ENCODE peak calls at places on chromosomes 16 and 17, in seven cellular contexts. X is breast epithelium; I is tibial artery; H is A673; C is CD8-positive, alpha-beta T cell; K is CD4-positive, CD25-positive, alpha-beta regulatory T cell; F is IMR-90. E is an unnamed sample. For H3K27me3, the result is how much of the 10 kb centered on the place peaks cover.

GRCh38 chr16:84836234-84836647 is 16.5 kb downstream of the CRISPLD2 start:
- DNase-seq in X (peak), K (no peak), H (peak), F (peak), I (peak), C (no peak), E (peak)

GRCh38 chr16:35252356-35252936 is 1793.0 kb downstream of the TP53TG3F start:
- DNase-seq in X (no peak), H (no peak), I (no peak), C (no peak), F (peak), K (no peak), E (no peak)

GRCh38 chr17:79612468-79613194 is 1.8 kb upstream of the RBFOX3 start:
- DNase-seq in C (no peak), H (peak), X (no peak), I (no peak), K (no peak), F (peak), E (no peak)

GRCh38 chr17:9802701-9803100 is 11.3 kb upstream of the DHRS7C start:
- DNase-seq in X (no peak), H (no peak), F (no peak), K (no peak), I (no peak), C (no peak), E (no peak)

GRCh38 chr17:21573961-21574610 is 118.2 kb upstream of the KCNJ18 start:
- DNase-seq in H (peak), K (peak), I (peak), C (peak), X (no peak), F (peak), E (peak)

GRCh38 chr17:38352245-38353083 is 820 bp downstream of the SOCS7 start:
- DNase-seq in H (no peak), K (no peak), F (no peak), C (no peak), X (no peak), I (peak), E (peak)

GRCh38 chr16:52283581-52284375 is 263.2 kb downstream of the TOX3 start:
- DNase-seq in F (no peak), I (no peak), K (no peak), H (no peak), X (no peak), C (no peak), E (no peak)

GRCh38 chr17:19365499-19365817 is 2.9 kb upstream of the B9D1 start:
- DNase-seq in F (no peak), C (no peak), H (no peak), I (no peak), K (no peak), X (no peak), E (no peak)

GRCh38 chr16:5444181-5444580 is 346.6 kb upstream of the EEF2KMT start:
- DNase-seq in X (no peak), C (no peak), I (no peak), H (no peak), K (no peak), F (no peak), E (no peak)

GRCh38 chr17:70808596-70808995 is 639.3 kb downstream of the KCNJ2 start:
- DNase-seq in C (no peak), H (peak), F (no peak), I (no peak), X (no peak), K (no peak), E (no peak)

GRCh38 chr16:61295311-61295710 is 740.9 kb downstream of the CDH8 start:
- DNase-seq in K (no peak), I (no peak), F (no peak), C (no peak), X (no peak), H (no peak), E (no peak)

GRCh38 chr17:17900615-17901520 is 64.1 kb upstream of the SREBF1 start:
- DNase-seq in H (peak), F (peak), C (no peak), K (no peak), X (peak), I (peak), E (peak)

GRCh38 chr17:36661688-36662087 is 60.3 kb downstream of the MRM1 start:
- DNase-seq in F (no peak), K (no peak), I (no peak), C (no peak), X (no peak), H (no peak), E (no peak)

GRCh38 chr17:64480951-64481350 is 15.9 kb downstream of the POLG2 start:
- DNase-seq in X (no peak), I (no peak), C (no peak), H (no peak), F (no peak), K (no peak), E (no peak)

GRCh38 chr16:81799138-81799504 is 20.0 kb downstream of the PLCG2 start:
- DNase-seq in C (no peak), K (no peak), F (no peak), I (no peak), H (no peak), X (no peak), E (no peak)

GRCh38 chr17:40419559-40420331 is 2.0 kb upstream of the TOP2A start:
- DNase-seq in F (no peak), X (no peak), I (no peak), K (no peak), H (no peak), C (no peak), E (no peak)

GRCh38 chr16:79658301-79659001 is 57.9 kb upstream of the MAF start:
- DNase-seq in I (no peak), C (no peak), X (peak), H (no peak), K (no peak), F (peak), E (no peak)

GRCh38 chr16:88938933-88939813 is 37.8 kb downstream of the CBFA2T3 start:
- DNase-seq in K (no peak), F (no peak), C (no peak), H (no peak), I (no peak), X (no peak), E (no peak)

GRCh38 chr16:30882429-30883310 is 11.2 kb downstream of the BCL7C start:
- DNase-seq in H (no peak), K (no peak), I (no peak), C (no peak), F (no peak), X (no peak), E (no peak)

GRCh38 chr16:83802135-83802534 is 5.6 kb upstream of the HSBP1 start:
- DNase-seq in C (no peak), X (no peak), I (no peak), F (peak), K (no peak), H (peak), E (no peak)

GRCh38 chr17:64174686-64175456 is 44.9 kb upstream of the ERN1 start:
- DNase-seq in X (no peak), C (no peak), I (peak), F (peak), H (no peak), K (no peak), E (peak)

GRCh38 chr16:50548659-50549560 is 714 bp downstream of the NKD1 start:
- DNase-seq in F (no peak), K (no peak), H (peak), I (no peak), X (no peak), C (peak), E (peak)

GRCh38 chr16:30114411-30114810 is 1.1 kb upstream of the GDPD3 start:
- DNase-seq in X (no peak), I (no peak), F (no peak), K (no peak), C (no peak), H (no peak), E (no peak)

GRCh38 chr16:11757671-11758545 is 15.3 kb upstream of the TXNDC11 start:
- DNase-seq in I (no peak), K (no peak), H (no peak), F (peak), C (no peak), X (no peak), E (no peak)

GRCh38 chr17:57481901-57482300 is 225.6 kb downstream of the MSI2 start:
- DNase-seq in K (no peak), H (peak), X (no peak), C (no peak), F (peak), I (no peak), E (no peak)

GRCh38 chr16:57306676-57307341 is 22.3 kb upstream of the PLLP start:
- DNase-seq in F (no peak), H (no peak), I (peak), X (no peak), C (no peak), K (no peak), E (no peak)

GRCh38 chr17:7315570-7316243 is 547 bp upstream of the GPS2 start:
- DNase-seq in X (peak), I (no peak), K (no peak), H (no peak), F (no peak), C (no peak), E (no peak)

GRCh38 chr17:42180411-42180921 is 476 bp downstream of the KCNH4 start:
- DNase-seq in H (no peak), F (no peak), X (no peak), K (no peak), C (no peak), I (no peak), E (no peak)

GRCh38 chr17:82334622-82335394 is 1.2 kb upstream of the SECTM1 start:
- DNase-seq in I (no peak), C (no peak), H (no peak), K (no peak), X (no peak), F (peak), E (peak)

GRCh38 chr17:7219434-7219811 is 213 bp downstream of the DLG4 start:
- DNase-seq in I (no peak), F (no peak), H (no peak), C (no peak), K (no peak), X (no peak), E (no peak)

GRCh38 chr16:51657844-51658243 is 506.8 kb upstream of the SALL1 start:
- DNase-seq in I (no peak), K (no peak), F (no peak), H (no peak), C (no peak), X (no peak), E (no peak)

GRCh38 chr16:87006789-87007745 is 310.1 kb downstream of the C16orf95 start:
- DNase-seq in X (no peak), F (peak), K (no peak), C (no peak), H (no peak), I (peak), E (no peak)

GRCh38 chr17:72566671-72567484 is 446.1 kb downstream of the SOX9 start:
- DNase-seq in X (no peak), C (no peak), F (no peak), K (no peak), I (no peak), H (no peak), E (no peak)

GRCh38 chr16:2308089-2308962 is 32.2 kb downstream of the ABCA3 start:
- DNase-seq in K (no peak), H (no peak), F (no peak), I (no peak), X (no peak), C (no peak), E (peak)
- H3K27me3 ChIP-seq in K (under half), H (under half), F (under half), I (under half), X (under half), C (under half), E (under half)

GRCh38 chr16:20363191-20363590 is 10.7 kb upstream of the UMOD start:
- DNase-seq in F (no peak), K (no peak), C (no peak), H (no peak), I (no peak), X (no peak), E (no peak)

GRCh38 chr16:20355114-20355782 is 2.7 kb upstream of the UMOD start:
- DNase-seq in K (no peak), X (no peak), I (no peak), F (no peak), H (no peak), C (no peak), E (no peak)

GRCh38 chr16:20364051-20364450 is 11.5 kb upstream of the UMOD start:
- DNase-seq in X (no peak), K (no peak), C (no peak), H (no peak), I (no peak), F (no peak), E (no peak)

GRCh38 chr16:20359997-20360396 is 7.5 kb upstream of the UMOD start:
- DNase-seq in I (no peak), K (no peak), C (no peak), F (no peak), X (no peak), H (peak), E (no peak)
- H3K27me3 ChIP-seq in I (under half), K (under half), C (under half), F (under half), X (under half), H (under half), E (under half)

DNA sequence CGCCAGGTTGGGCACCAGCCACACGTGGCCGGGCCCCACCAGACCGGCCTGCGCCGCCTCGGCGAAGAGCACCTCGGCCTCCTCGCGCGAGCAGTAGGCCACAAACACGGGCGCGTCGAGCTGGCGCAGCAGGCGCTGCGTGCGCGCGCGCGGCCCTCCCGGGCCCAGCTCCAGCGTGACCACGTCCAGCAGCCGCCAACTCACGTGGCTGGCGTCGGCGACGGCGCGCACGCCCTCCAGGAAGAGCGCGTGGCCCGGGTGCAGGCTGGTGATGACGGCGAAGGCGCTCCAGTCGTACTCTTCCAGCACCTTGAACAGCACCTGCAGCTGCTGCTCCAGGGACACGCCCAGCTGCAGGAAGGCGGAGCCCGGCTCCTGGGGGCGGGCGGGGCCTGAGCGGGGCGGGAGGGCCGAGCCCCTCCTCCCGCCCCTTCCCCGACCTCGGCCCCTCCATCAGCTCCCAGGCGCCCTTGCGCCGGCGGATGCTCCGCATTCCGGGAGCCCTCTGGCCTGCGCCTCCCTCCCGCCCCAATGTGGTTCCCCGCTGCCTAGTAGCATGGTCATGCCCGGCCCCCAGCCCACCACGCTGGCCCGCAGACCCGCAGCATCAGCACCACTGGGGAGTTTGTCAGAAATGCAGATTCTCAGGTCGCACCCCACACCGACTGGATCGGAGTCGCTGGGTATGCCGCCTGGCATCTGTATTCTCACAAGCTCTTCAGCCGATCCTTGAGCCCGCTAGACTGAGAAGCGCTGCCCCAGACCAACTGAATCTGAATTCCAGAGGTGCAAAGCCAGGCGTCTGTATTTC is 7.2 kb downstream of the GRIN2C start:
- DNase-seq in K (peak), C (peak), X (no peak), I (no peak), H (no peak), F (no peak), E (no peak)
- H3K27me3 ChIP-seq in K (under half), C (under half), X (half or more), I (half or more), H (under half), F (half or more), E (under half)

GRCh38 chr17:48721009-48721402 is 1.3 kb downstream of the PRAC1 start:
- DNase-seq in K (no peak), C (no peak), X (no peak), F (no peak), H (peak), I (no peak), E (no peak)
- H3K27me3 ChIP-seq in K (half or more), C (half or more), X (half or more), F (half or more), H (under half), I (half or more), E (under half)

E was measured in aorta.